ENCODE peak calls at places on chromosomes 3 and 15, in five cellular contexts. Q is tibial artery, E is bronchial epithelial cell, U is lower lobe of right lung, F is adrenal gland. V is an unnamed sample.

GRCh38 chr3:50390523-50391177 is 31.3 kb upstream of the TMEM115 start:
- DNase-seq in F (peak; percentile 83), Q (peak; percentile 48), U (peak; percentile 68), E (peak; percentile 75), V (no peak)

GRCh38 chr15:79007066-79007465 is 62.2 kb upstream of the CTSH start:
- DNase-seq in F (peak; percentile 59), U (peak; percentile 72), Q (peak; percentile 80), E (peak; percentile 52), V (no peak)

GRCh38 chr3:146177072-146177936 is 16.3 kb upstream of the PLOD2 start:
- DNase-seq in E (peak; percentile 64), Q (no peak), U (no peak), F (no peak), V (no peak)

GRCh38 chr3:153572165-153572564 is 410.1 kb downstream of the RAP2B start:
- DNase-seq in Q (no peak), F (no peak), E (peak; percentile 26), U (no peak), V (no peak)

GRCh38 chr15:42158941-42159340 is 2.5 kb upstream of the PLA2G4F start:
- DNase-seq in F (peak; percentile 24), U (no peak), E (no peak), Q (no peak), V (no peak)

GRCh38 chr15:66476535-66476934 is 21.0 kb downstream of the SNAPC5 start:
- DNase-seq in E (no peak), Q (no peak), F (no peak), U (no peak), V (no peak)

GRCh38 chr3:126867526-126868200 is 115.3 kb upstream of the PLXNA1 start:
- DNase-seq in F (no peak), E (no peak), Q (no peak), U (no peak), V (no peak)

GRCh38 chr3:158447408-158447807 is 123.6 kb upstream of the MLF1 start:
- DNase-seq in E (no peak), Q (no peak), U (no peak), F (no peak), V (no peak)

GRCh38 chr3:58026598-58026997 is 18.4 kb downstream of the FLNB start:
- DNase-seq in U (no peak), Q (no peak), E (peak; percentile 71), F (no peak), V (no peak)

GRCh38 chr3:31055757-31056156 is 161.3 kb upstream of the GADL1 start:
- DNase-seq in U (no peak), E (no peak), Q (no peak), F (no peak), V (no peak)

GRCh38 chr15:40803688-40804087 is 3.2 kb upstream of the ZFYVE19 start:
- DNase-seq in Q (no peak), U (no peak), F (no peak), E (no peak), V (no peak)

GRCh38 chr15:40806672-40807027 is 239 bp upstream of the ZFYVE19 start:
- DNase-seq in E (no peak), F (no peak), Q (no peak), U (no peak), V (no peak)

GRCh38 chr15:40809051-40809450 is 1.8 kb upstream of the DNAJC17 start:
- DNase-seq in F (no peak), E (no peak), Q (no peak), U (no peak), V (no peak)

GRCh38 chr15:40807888-40808194 is 568 bp upstream of the DNAJC17 start:
- DNase-seq in Q (no peak), F (no peak), U (no peak), E (no peak), V (no peak)

GRCh38 chr15:40807028-40807887 is at the start of the genes DNAJC17 and ZFYVE19:
- DNase-seq in Q (peak; percentile 98), U (peak; percentile 98), E (peak; percentile 95), F (peak; percentile 97), V (peak; percentile 88)
- TF ChIP-seq CTCF in Q (no peak), U (peak; percentile 24), E (no peak), F (no peak), V (no peak)

DNA sequence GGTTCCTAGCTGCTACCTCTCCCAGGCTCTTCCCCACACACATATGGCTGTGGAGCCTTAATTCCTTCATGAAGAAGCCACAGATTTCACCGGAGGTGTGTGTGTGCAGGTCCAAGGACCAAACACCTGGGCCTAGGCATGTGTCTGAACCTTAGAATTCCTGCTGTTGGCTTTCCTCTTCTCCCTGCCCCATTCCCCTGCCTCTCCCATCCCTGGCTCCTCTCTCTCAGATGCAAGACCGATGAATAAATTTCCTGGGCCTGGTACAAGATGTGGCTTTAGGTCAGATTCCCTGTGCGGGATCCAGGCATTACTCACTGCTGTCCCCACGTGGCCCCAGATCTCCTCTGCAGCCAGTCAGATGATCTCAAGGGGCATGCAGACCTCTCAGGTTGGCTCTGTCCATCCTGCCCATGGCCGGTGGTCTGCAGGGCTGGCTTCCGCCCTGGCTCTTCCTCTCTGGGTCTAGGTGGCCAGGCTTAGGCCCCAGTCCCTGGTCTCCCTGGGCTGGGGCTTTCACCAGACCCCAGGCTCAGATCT is 20.4 kb downstream of the CCR9 start:
- DNase-seq in F (no peak), Q (no peak), E (peak; percentile 18), U (no peak), V (no peak)
- TF ChIP-seq CTCF in F (no peak), Q (no peak), E (peak; percentile 58), U (no peak), V (no peak)

GRCh38 chr3:190382082-190382481 is 5.9 kb upstream of the CLDN16 start:
- DNase-seq in E (peak; percentile 99), U (no peak), Q (no peak), F (no peak), V (no peak)

GRCh38 chr3:190387578-190388213 is at the start of gene CLDN16:
- DNase-seq in F (no peak), E (no peak), Q (no peak), U (no peak), V (no peak)

GRCh38 chr3:190381356-190381940 is 6.5 kb upstream of the CLDN16 start:
- DNase-seq in E (peak; percentile 54), Q (no peak), F (no peak), U (no peak), V (no peak)

GRCh38 chr3:190385835-190386688 is 1.9 kb upstream of the CLDN16 start:
- DNase-seq in F (peak; percentile 28), Q (no peak), U (no peak), E (peak; percentile 98), V (no peak)

GRCh38 chr3:190384241-190384863 is 3.6 kb upstream of the CLDN16 start:
- DNase-seq in F (peak; percentile 43), Q (no peak), U (no peak), E (peak; percentile 93), V (no peak)
- TF ChIP-seq CTCF in F (peak; percentile 38), Q (no peak), U (peak; percentile 46), E (peak; percentile 84), V (no peak)

DNA sequence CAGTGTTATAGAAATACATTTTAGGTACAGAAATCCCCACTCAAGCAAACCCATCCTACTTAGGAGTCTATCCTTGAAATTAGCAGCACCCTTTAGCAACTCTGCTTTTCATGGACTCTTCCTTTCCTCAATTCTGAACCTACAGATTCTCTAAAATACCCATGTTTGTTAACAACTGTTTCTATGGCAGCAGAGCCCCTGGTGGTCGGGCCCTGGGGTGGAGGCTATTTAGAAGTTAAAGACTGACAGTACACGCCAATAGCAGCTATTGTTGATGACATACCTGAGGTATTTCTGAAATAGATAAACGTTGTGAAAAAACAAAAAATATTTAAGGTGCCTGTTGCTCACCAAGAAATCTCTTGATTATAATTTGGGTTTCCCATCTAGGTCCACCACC is 23.4 kb upstream of the NRG4 start:
- DNase-seq in Q (no peak), E (no peak), U (no peak), F (no peak), V (no peak)
- TF ChIP-seq CTCF in Q (no peak), E (no peak), U (no peak), F (no peak), V (no peak)

GRCh38 chr3:61343543-61343942 is 92.3 kb upstream of the FHIT start:
- DNase-seq in E (no peak), U (no peak), F (no peak), Q (no peak), V (no peak)

GRCh38 chr3:61345020-61345419 is 93.8 kb upstream of the FHIT start:
- DNase-seq in Q (no peak), F (no peak), E (no peak), U (no peak), V (no peak)
- TF ChIP-seq CTCF in Q (no peak), F (no peak), E (no peak), U (no peak), V (no peak)

DNA sequence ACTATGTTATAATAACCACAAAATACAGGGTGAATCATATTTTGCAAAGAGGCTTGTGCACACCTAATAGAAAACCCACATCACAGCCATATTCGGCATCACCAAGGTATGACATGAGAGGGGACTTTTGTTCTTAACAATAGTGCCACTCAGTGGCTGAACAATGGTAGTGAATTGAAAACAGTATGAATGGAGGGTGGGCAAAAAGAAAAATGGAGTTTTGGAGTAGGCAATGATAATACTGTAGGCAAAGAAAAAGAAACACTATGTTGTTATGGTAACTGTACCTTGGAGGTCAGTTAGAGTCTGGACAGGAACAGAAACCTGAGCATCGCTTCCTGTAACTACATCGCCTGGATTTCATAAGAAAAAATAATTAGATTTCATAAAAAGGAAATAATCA is 348.6 kb downstream of the PLCL2 start:
- DNase-seq in F (peak; percentile 22), E (peak; percentile 89), U (no peak), Q (no peak), V (no peak)
- TF ChIP-seq CTCF in F (peak; percentile 52), E (peak; percentile 47), U (peak; percentile 63), Q (peak; percentile 79), V (peak; percentile 86)

V was measured in natural killer cell.